ENCODE peak calls at places on chromosomes 7 and 10, in five cellular contexts. One of them, this sample, is unnamed.

GRCh38 chr10:48517482-48517881 is 87.4 kb downstream of the ARHGAP22 start:
- DNase-seq in HFF-Myc: no peak
- DNase-seq in HL-60: no peak
- DNase-seq in AG04450: no peak
- DNase-seq in pancreas: peak
- DNase-seq in this sample: no peak

GRCh38 chr10:3668276-3668960 is 116.6 kb downstream of the KLF6 start:
- DNase-seq in AG04450: peak
- DNase-seq in pancreas: no peak
- DNase-seq in HFF-Myc: peak
- DNase-seq in HL-60: peak
- DNase-seq in this sample: peak

GRCh38 chr10:69061305-69062161 is 26.4 kb upstream of the SRGN start:
- DNase-seq in pancreas: no peak
- DNase-seq in HL-60: peak
- DNase-seq in HFF-Myc: peak
- DNase-seq in AG04450: peak
- DNase-seq in this sample: peak

GRCh38 chr10:48450811-48451466 is 144.5 kb downstream of the MAPK8 start:
- DNase-seq in HFF-Myc: no peak
- DNase-seq in AG04450: no peak
- DNase-seq in pancreas: peak
- DNase-seq in HL-60: no peak
- DNase-seq in this sample: no peak

GRCh38 chr10:120824864-120825263 is 26.3 kb upstream of the WDR11 start:
- DNase-seq in HL-60: peak
- DNase-seq in pancreas: no peak
- DNase-seq in HFF-Myc: peak
- DNase-seq in AG04450: no peak
- DNase-seq in this sample: peak

GRCh38 chr7:133054167-133054840 is 27.6 kb downstream of the CHCHD3 start:
- DNase-seq in pancreas: no peak
- DNase-seq in HL-60: peak
- DNase-seq in AG04450: no peak
- DNase-seq in HFF-Myc: no peak
- DNase-seq in this sample: peak

GRCh38 chr10:112526906-112527305 is 79.9 kb downstream of the VTI1A start:
- DNase-seq in AG04450: no peak
- DNase-seq in pancreas: no peak
- DNase-seq in HL-60: no peak
- DNase-seq in HFF-Myc: no peak
- DNase-seq in this sample: no peak

GRCh38 chr7:151876112-151876898 is 610 bp downstream of the PRKAG2 start:
- DNase-seq in AG04450: no peak
- DNase-seq in HFF-Myc: no peak
- DNase-seq in HL-60: peak
- DNase-seq in pancreas: peak
- DNase-seq in this sample: peak

GRCh38 chr10:78772986-78773530 is 295.7 kb upstream of the ZMIZ1 start:
- DNase-seq in HFF-Myc: no peak
- DNase-seq in HL-60: no peak
- DNase-seq in AG04450: no peak
- DNase-seq in pancreas: peak
- DNase-seq in this sample: no peak

GRCh38 chr10:77925795-77926565 is 575 bp downstream of the DLG5 start:
- DNase-seq in HFF-Myc: no peak
- DNase-seq in AG04450: no peak
- DNase-seq in pancreas: peak
- DNase-seq in HL-60: peak
- DNase-seq in this sample: no peak

GRCh38 chr10:83724471-83725241 is 414.7 kb upstream of the GHITM start:
- DNase-seq in AG04450: no peak
- DNase-seq in pancreas: no peak
- DNase-seq in HL-60: no peak
- DNase-seq in HFF-Myc: no peak
- DNase-seq in this sample: no peak

GRCh38 chr7:74231232-74231590 is 21.4 kb downstream of the LAT2 start:
- DNase-seq in HL-60: no peak
- DNase-seq in AG04450: no peak
- DNase-seq in HFF-Myc: no peak
- DNase-seq in pancreas: no peak
- DNase-seq in this sample: no peak

GRCh38 chr7:2032030-2032875 is 200.5 kb downstream of the MAD1L1 start:
- DNase-seq in HL-60: no peak
- DNase-seq in HFF-Myc: no peak
- DNase-seq in AG04450: no peak
- DNase-seq in pancreas: peak
- DNase-seq in this sample: no peak

GRCh38 chr7:21580073-21580521 is 37.3 kb downstream of the DNAH11 start:
- DNase-seq in AG04450: peak
- DNase-seq in HFF-Myc: peak
- DNase-seq in pancreas: no peak
- DNase-seq in HL-60: no peak
- DNase-seq in this sample: peak

GRCh38 chr10:36606234-36606839 is 519.1 kb upstream of the ANKRD30A start:
- DNase-seq in pancreas: no peak
- DNase-seq in HFF-Myc: no peak
- DNase-seq in AG04450: no peak
- DNase-seq in HL-60: no peak
- DNase-seq in this sample: no peak

GRCh38 chr7:7562736-7563135 is 3.9 kb upstream of the MIOS start:
- DNase-seq in pancreas: no peak
- DNase-seq in AG04450: no peak
- DNase-seq in HL-60: no peak
- DNase-seq in HFF-Myc: no peak
- DNase-seq in this sample: peak

GRCh38 chr10:35546824-35547225 is 58.3 kb upstream of the GJD4 start:
- DNase-seq in HFF-Myc: no peak
- DNase-seq in HL-60: no peak
- DNase-seq in pancreas: no peak
- DNase-seq in AG04450: no peak
- DNase-seq in this sample: peak

GRCh38 chr7:73429622-73430505 is 3.7 kb upstream of the FZD9 start:
- DNase-seq in pancreas: no peak
- DNase-seq in AG04450: no peak
- DNase-seq in HFF-Myc: no peak
- DNase-seq in HL-60: no peak
- DNase-seq in this sample: no peak

GRCh38 chr10:17993361-17993760 is 41.6 kb downstream of the SLC39A12 start:
- DNase-seq in HL-60: no peak
- DNase-seq in pancreas: no peak
- DNase-seq in AG04450: peak
- DNase-seq in HFF-Myc: peak
- DNase-seq in this sample: no peak

GRCh38 chr7:104368006-104368405 is 39.6 kb downstream of the LHFPL3 start:
- DNase-seq in HFF-Myc: no peak
- DNase-seq in pancreas: no peak
- DNase-seq in AG04450: no peak
- DNase-seq in HL-60: no peak
- DNase-seq in this sample: no peak

GRCh38 chr7:2632717-2633537 is 1.1 kb downstream of the TTYH3 start:
- DNase-seq in pancreas: peak
- DNase-seq in HL-60: peak
- DNase-seq in HFF-Myc: peak
- DNase-seq in AG04450: no peak
- DNase-seq in this sample: peak

GRCh38 chr10:90779573-90779972 is 78.3 kb downstream of the HTR7 start:
- DNase-seq in HL-60: no peak
- DNase-seq in AG04450: no peak
- DNase-seq in HFF-Myc: peak
- DNase-seq in pancreas: no peak
- DNase-seq in this sample: no peak

GRCh38 chr7:138359891-138360582 is 100.0 kb upstream of the TRIM24 start:
- DNase-seq in HFF-Myc: no peak
- DNase-seq in AG04450: no peak
- DNase-seq in pancreas: no peak
- DNase-seq in HL-60: no peak
- DNase-seq in this sample: no peak

GRCh38 chr7:79434098-79434497 is 19.4 kb downstream of the MAGI2 start:
- DNase-seq in pancreas: no peak
- DNase-seq in HL-60: no peak
- DNase-seq in AG04450: peak
- DNase-seq in HFF-Myc: no peak
- DNase-seq in this sample: peak

GRCh38 chr10:58696736-58697135 is 184.1 kb downstream of the BICC1 start:
- DNase-seq in AG04450: no peak
- DNase-seq in HFF-Myc: no peak
- DNase-seq in HL-60: no peak
- DNase-seq in pancreas: no peak
- DNase-seq in this sample: peak
- TF ChIP-seq CTCF in AG04450: no peak
- TF ChIP-seq CTCF in HFF-Myc: no peak
- TF ChIP-seq CTCF in HL-60: no peak
- TF ChIP-seq CTCF in pancreas: no peak
- TF ChIP-seq CTCF in this sample: no peak

GRCh38 chr10:131242007-131242406 is 69.5 kb downstream of the TCERG1L start:
- DNase-seq in pancreas: peak
- DNase-seq in HL-60: no peak
- DNase-seq in HFF-Myc: no peak
- DNase-seq in AG04450: no peak
- DNase-seq in this sample: no peak
- TF ChIP-seq CTCF in pancreas: no peak
- TF ChIP-seq CTCF in HL-60: no peak
- TF ChIP-seq CTCF in HFF-Myc: no peak
- TF ChIP-seq CTCF in AG04450: no peak
- TF ChIP-seq CTCF in this sample: no peak

GRCh38 chr10:49653530-49653929 is 25.9 kb upstream of the C10orf53 start:
- DNase-seq in AG04450: no peak
- DNase-seq in pancreas: no peak
- DNase-seq in HL-60: no peak
- DNase-seq in HFF-Myc: no peak
- DNase-seq in this sample: no peak

GRCh38 chr10:49657606-49658005 is 21.8 kb upstream of the C10orf53 start:
- DNase-seq in AG04450: no peak
- DNase-seq in pancreas: no peak
- DNase-seq in HFF-Myc: no peak
- DNase-seq in HL-60: no peak
- DNase-seq in this sample: no peak

GRCh38 chr10:49654036-49654693 is 25.3 kb upstream of the C10orf53 start:
- DNase-seq in HL-60: no peak
- DNase-seq in HFF-Myc: no peak
- DNase-seq in AG04450: no peak
- DNase-seq in pancreas: no peak
- DNase-seq in this sample: no peak

GRCh38 chr10:49655099-49655498 is 24.4 kb upstream of the C10orf53 start:
- DNase-seq in HFF-Myc: no peak
- DNase-seq in AG04450: no peak
- DNase-seq in HL-60: no peak
- DNase-seq in pancreas: no peak
- DNase-seq in this sample: no peak

DNA sequence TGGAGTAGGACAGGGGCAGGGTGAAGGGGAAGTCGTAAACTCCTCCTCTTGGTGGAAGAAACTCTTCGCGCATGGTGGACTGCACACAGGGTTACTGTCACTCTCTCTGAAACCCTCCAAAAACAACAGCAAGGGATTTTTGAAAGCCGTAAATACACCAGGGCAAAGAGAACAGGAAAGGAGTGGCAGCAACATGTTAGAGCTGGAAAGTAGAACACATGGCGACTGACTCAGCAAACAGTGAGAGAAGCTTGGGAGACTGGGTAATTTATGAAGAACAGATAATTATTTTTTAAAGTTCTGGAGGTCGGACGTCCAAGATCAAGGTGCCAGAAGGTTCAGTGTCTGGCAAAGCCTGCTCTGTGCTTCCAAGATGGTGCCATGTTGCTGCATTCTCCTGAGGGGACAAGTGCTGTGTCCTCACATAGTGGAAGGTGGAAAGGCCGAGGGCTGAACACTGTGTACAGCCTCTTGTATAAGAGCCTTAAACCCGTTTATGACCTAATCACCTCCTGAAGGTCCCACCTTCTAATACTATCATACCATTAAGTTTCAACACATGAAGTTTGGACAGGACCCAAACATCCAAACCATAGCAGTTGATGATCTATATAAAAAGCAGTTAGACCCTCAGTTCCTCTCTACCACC is 22.5 kb upstream of the C10orf53 start:
- DNase-seq in HL-60: no peak
- DNase-seq in pancreas: no peak
- DNase-seq in HFF-Myc: no peak
- DNase-seq in AG04450: no peak
- DNase-seq in this sample: no peak
- TF ChIP-seq CTCF in HL-60: no peak
- TF ChIP-seq CTCF in pancreas: no peak
- TF ChIP-seq CTCF in HFF-Myc: no peak
- TF ChIP-seq CTCF in AG04450: no peak
- TF ChIP-seq CTCF in this sample: no peak

GRCh38 chr10:29926649-29927048 is 132.7 kb downstream of the JCAD start:
- DNase-seq in AG04450: peak
- DNase-seq in pancreas: no peak
- DNase-seq in HFF-Myc: peak
- DNase-seq in HL-60: no peak
- DNase-seq in this sample: peak
- TF ChIP-seq CTCF in AG04450: peak
- TF ChIP-seq CTCF in pancreas: no peak
- TF ChIP-seq CTCF in HFF-Myc: peak
- TF ChIP-seq CTCF in HL-60: no peak
- TF ChIP-seq CTCF in this sample: peak

DNA sequence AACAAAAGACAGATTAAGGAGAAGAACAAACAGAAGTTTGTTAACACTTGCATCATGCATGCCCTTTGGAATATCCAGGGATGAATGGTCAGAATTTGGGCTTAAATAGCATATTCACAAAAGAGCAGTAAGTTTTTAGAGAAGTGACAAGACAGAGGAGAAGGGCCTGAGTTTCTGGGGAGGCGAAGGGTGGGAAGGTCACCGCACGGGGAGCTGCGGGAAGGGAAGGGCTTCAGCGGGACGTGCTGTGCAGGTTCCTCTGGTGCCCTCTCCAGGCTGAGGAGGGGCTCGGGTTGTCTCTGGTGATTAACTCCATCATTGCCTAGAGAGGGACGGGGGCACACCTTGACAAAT is 10.4 kb upstream of the ZNF22 start:
- DNase-seq in AG04450: no peak
- DNase-seq in pancreas: peak
- DNase-seq in HL-60: no peak
- DNase-seq in HFF-Myc: no peak
- DNase-seq in this sample: no peak
- TF ChIP-seq CTCF in AG04450: peak
- TF ChIP-seq CTCF in pancreas: no peak
- TF ChIP-seq CTCF in HL-60: no peak
- TF ChIP-seq CTCF in HFF-Myc: peak
- TF ChIP-seq CTCF in this sample: no peak

DNA sequence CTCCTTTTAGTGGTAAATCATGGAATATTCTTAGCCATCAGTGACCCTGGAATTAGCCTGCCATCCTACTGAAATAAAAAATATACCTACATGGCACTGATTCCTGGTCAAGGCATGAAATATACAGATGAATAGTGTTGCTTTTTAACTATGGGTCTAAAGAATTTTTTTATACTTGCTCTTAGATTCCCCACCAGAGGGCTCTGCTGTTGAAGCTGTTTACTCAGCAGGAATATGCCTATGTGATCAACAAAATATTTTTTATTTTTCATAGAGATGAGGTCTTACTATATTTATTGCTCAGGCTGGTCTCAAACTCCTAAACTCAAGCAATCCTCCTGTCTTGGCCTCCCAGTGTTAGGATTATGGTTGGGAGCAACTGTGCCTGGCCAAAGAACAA is 13.5 kb downstream of the ZC3HC1 start:
- DNase-seq in pancreas: no peak
- DNase-seq in HFF-Myc: no peak
- DNase-seq in AG04450: no peak
- DNase-seq in HL-60: no peak
- DNase-seq in this sample: peak
- TF ChIP-seq CTCF in pancreas: no peak
- TF ChIP-seq CTCF in HFF-Myc: no peak
- TF ChIP-seq CTCF in AG04450: peak
- TF ChIP-seq CTCF in HL-60: no peak
- TF ChIP-seq CTCF in this sample: peak

GRCh38 chr10:31320179-31320597 is 1.2 kb downstream of the ZEB1 start:
- DNase-seq in AG04450: no peak
- DNase-seq in HFF-Myc: no peak
- DNase-seq in HL-60: peak
- DNase-seq in pancreas: peak
- DNase-seq in this sample: no peak
- TF ChIP-seq CTCF in AG04450: no peak
- TF ChIP-seq CTCF in HFF-Myc: no peak
- TF ChIP-seq CTCF in HL-60: no peak
- TF ChIP-seq CTCF in pancreas: no peak
- TF ChIP-seq CTCF in this sample: no peak

This sample was measured in AG10803.